ENCODE peak calls at places on chromosomes 4 and X, in six cellular contexts. Q, G, I, E, Z and O are unnamed samples.

GRCh38 chrX:151019837-151020236 is 36.7 kb downstream of the HMGB3 start:
- DNase-seq in I (no peak), Z (no peak), G (no peak), E (no peak), Q (no peak), O (no peak)

GRCh38 chr4:173314715-173315114 is 19.4 kb downstream of the HMGB2 start:
- DNase-seq in E (no peak), G (no peak), Z (no peak), Q (no peak), I (no peak), O (no peak)

GRCh38 chr4:41256740-41257256 is at the start of gene UCHL1:
- DNase-seq in G (no peak), Q (no peak), Z (peak; percentile 88), E (peak; percentile 92), I (peak; percentile 53), O (peak; percentile 78)

GRCh38 chrX:63128509-63128908 is 222.6 kb downstream of the SPIN4 start:
- DNase-seq in I (no peak), G (no peak), Z (no peak), E (no peak), Q (no peak), O (peak; percentile 5)

GRCh38 chr4:168269879-168270278 is 48.7 kb downstream of the DDX60 start:
- DNase-seq in Z (no peak), E (no peak), I (no peak), Q (no peak), G (no peak), O (no peak)

GRCh38 chrX:51421972-51422371 is 74.4 kb downstream of the NUDT11 start:
- DNase-seq in I (no peak), E (no peak), Q (no peak), G (no peak), Z (no peak), O (no peak)

GRCh38 chr4:24471623-24472510 is 112.5 kb downstream of the DHX15 start:
- DNase-seq in Z (peak; percentile 43), I (peak; percentile 46), E (no peak), G (no peak), Q (no peak), O (no peak)

GRCh38 chr4:184473515-184474260 is 662 bp downstream of the IRF2 start:
- DNase-seq in G (peak; percentile 10), E (no peak), Q (no peak), Z (peak; percentile 56), I (peak; percentile 66), O (no peak)

GRCh38 chr4:164802301-164802700 is 48.4 kb downstream of the SMIM31 start:
- DNase-seq in G (no peak), Q (no peak), E (no peak), Z (no peak), I (no peak), O (no peak)

GRCh38 chr4:113943863-113944262 is 35.6 kb downstream of the ARSJ start:
- DNase-seq in E (no peak), Z (no peak), I (no peak), G (no peak), Q (no peak), O (no peak)

GRCh38 chr4:169208516-169208915 is 62.2 kb downstream of the SH3RF1 start:
- DNase-seq in Z (no peak), Q (no peak), E (no peak), I (no peak), G (no peak), O (no peak)

GRCh38 chrX:80246273-80246672 is 174.0 kb upstream of the TENT5D start:
- DNase-seq in G (no peak), E (no peak), Q (no peak), Z (no peak), I (no peak), O (no peak)